ENCODE peak calls at places on chromosomes 13 and 19, in four cellular contexts. A, T, Q and C are unnamed samples.

GRCh38 chr13:43880930-43881329 is 1.2 kb downstream of the LACC1 start:
- DNase-seq in A (no peak), T (no peak), Q (peak; percentile 27), C (no peak)

GRCh38 chr19:33303791-33304759 is 1.7 kb upstream of the CEBPA start:
- DNase-seq in A (no peak), T (no peak), Q (no peak), C (no peak)

GRCh38 chr13:102693250-102693649 is 1.6 kb downstream of the METTL21C start:
- DNase-seq in A (no peak), T (no peak), Q (no peak), C (no peak)

GRCh38 chr13:69999875-70000274 is 107.8 kb upstream of the ATXN8OS start:
- DNase-seq in A (no peak), T (no peak), Q (no peak), C (no peak)

GRCh38 chr19:34675919-34676318 is 1.0 kb downstream of the SCGB2B2 start:
- DNase-seq in A (no peak), T (no peak), Q (no peak), C (no peak)

GRCh38 chr13:45540864-45541263 is 74.7 kb downstream of the ERICH6B start:
- DNase-seq in A (no peak), T (no peak), Q (no peak), C (no peak)

GRCh38 chr19:3766520-3766919 is 4.0 kb downstream of the MRPL54 start:
- DNase-seq in A (no peak), T (no peak), Q (no peak), C (no peak)

GRCh38 chr19:919157-920050 is 2.3 kb downstream of the KISS1R start:
- DNase-seq in A (no peak), T (peak; percentile 39), Q (no peak), C (no peak)

GRCh38 chr13:42532561-42533335 is 41.2 kb upstream of the TNFSF11 start:
- DNase-seq in A (no peak), T (no peak), Q (no peak), C (no peak)

GRCh38 chr13:107034236-107034635 is 466.3 kb upstream of the ARGLU1 start:
- DNase-seq in A (no peak), T (no peak), Q (no peak), C (no peak)

GRCh38 chr13:114149774-114150740 is 17.6 kb upstream of the RASA3 start:
- DNase-seq in A (no peak), T (no peak), Q (no peak), C (no peak)

GRCh38 chr13:70255406-70255991 is 147.2 kb upstream of the KLHL1 start:
- DNase-seq in A (no peak), T (no peak), Q (no peak), C (no peak)

GRCh38 chr13:112895521-112896465 is 73.2 kb upstream of the MCF2L start:
- DNase-seq in A (no peak), T (no peak), Q (no peak), C (no peak)

GRCh38 chr13:89750371-89750770 is 1597.1 kb upstream of the MIR17HG start:
- DNase-seq in A (no peak), T (no peak), Q (peak; percentile 13), C (no peak)

GRCh38 chr13:94249512-94249911 is 230.0 kb downstream of the DCT start:
- DNase-seq in A (no peak), T (no peak), Q (peak; percentile 72), C (no peak)

GRCh38 chr13:97112451-97113152 is 109.5 kb upstream of the MBNL2 start:
- DNase-seq in A (no peak), T (no peak), Q (no peak), C (no peak)

GRCh38 chr19:5281588-5281987 is 59.0 kb downstream of the PTPRS start:
- DNase-seq in A (no peak), T (no peak), Q (no peak), C (no peak)

GRCh38 chr19:13215572-13216380 is 65.6 kb downstream of the IER2 start:
- DNase-seq in A (no peak), T (no peak), Q (peak; percentile 61), C (no peak)

GRCh38 chr13:105341758-105342157 is 1193.7 kb downstream of the EFNB2 start:
- DNase-seq in A (no peak), T (no peak), Q (no peak), C (no peak)

GRCh38 chr19:11063434-11063833 is 25.8 kb upstream of the LDLR start:
- DNase-seq in A (no peak), T (no peak), Q (no peak), C (no peak)

GRCh38 chr19:32336259-32337111 is 8.9 kb upstream of the ZNF507 start:
- DNase-seq in A (no peak), T (peak; percentile 60), Q (peak; percentile 83), C (no peak)

GRCh38 chr19:39145180-39145953 is 19.8 kb downstream of the PAK4 start:
- DNase-seq in A (no peak), T (no peak), Q (no peak), C (peak; percentile 54)

GRCh38 chr13:94617389-94618000 is 15.8 kb downstream of the GPR180 start:
- DNase-seq in A (no peak), T (peak; percentile 43), Q (peak; percentile 43), C (no peak)

GRCh38 chr13:32261567-32261966 is 53.6 kb downstream of the ZAR1L start:
- DNase-seq in A (no peak), T (peak; percentile 26), Q (peak; percentile 97), C (peak; percentile 27)

GRCh38 chr13:46345400-46345799 is 41.7 kb downstream of the RUBCNL start:
- DNase-seq in A (no peak), T (no peak), Q (no peak), C (no peak)